ENCODE peak calls at places on chromosomes 7 and 10, in four cellular contexts. G is mammary epithelial cell, A is GM13977, I is osteoblast. X is an unnamed sample.
A peak's percentile ranks its signal among the peaks of the same experiment; 100 is the strongest.

GRCh38 chr10:100736809-100737358 is 8.5 kb upstream of the PAX2 start:
- DNase-seq in G (no peak), A (peak; percentile 28), I (no peak), X (no peak)

GRCh38 chr7:100489121-100489520 is 5.4 kb downstream of the NYAP1 start:
- DNase-seq in G (no peak), A (no peak), I (peak; percentile 54), X (no peak)

GRCh38 chr10:109474817-109475216 is 448.5 kb downstream of the XPNPEP1 start:
- DNase-seq in G (no peak), A (no peak), I (no peak), X (no peak)

GRCh38 chr7:30934732-30935568 is 23.3 kb downstream of the AQP1 start:
- DNase-seq in G (no peak), A (no peak), I (peak; percentile 31), X (no peak)

GRCh38 chr7:107564553-107565298 is 955 bp downstream of the DUS4L start:
- DNase-seq in G (peak; percentile 93), A (no peak), I (peak; percentile 75), X (no peak)

GRCh38 chr7:32206987-32207386 is 136.8 kb upstream of the PDE1C start:
- DNase-seq in G (no peak), A (no peak), I (no peak), X (no peak)

GRCh38 chr10:104253576-104254410 is 899 bp upstream of the GSTO1 start:
- DNase-seq in G (no peak), A (no peak), I (no peak), X (no peak)

GRCh38 chr10:124647421-124648130 is 96.6 kb downstream of the FAM53B start:
- DNase-seq in G (peak; percentile 51), A (peak; percentile 70), I (peak; percentile 94), X (no peak)

GRCh38 chr7:144410441-144410840 is 6.9 kb upstream of the NOBOX start:
- DNase-seq in G (no peak), A (no peak), I (no peak), X (no peak)

GRCh38 chr7:102413611-102414010 is 17.4 kb downstream of the PRKRIP1 start:
- DNase-seq in G (no peak), A (no peak), I (no peak), X (no peak)

GRCh38 chr7:97818066-97818663 is 54.0 kb downstream of the ASNS start:
- DNase-seq in G (no peak), A (no peak), I (no peak), X (no peak)

GRCh38 chr7:97819161-97819560 is 53.0 kb downstream of the ASNS start:
- DNase-seq in G (no peak), A (no peak), I (no peak), X (no peak)
- TF ChIP-seq CTCF in G (no peak), A (peak; percentile 9), I (no peak), X (peak; percentile 36)

DNA sequence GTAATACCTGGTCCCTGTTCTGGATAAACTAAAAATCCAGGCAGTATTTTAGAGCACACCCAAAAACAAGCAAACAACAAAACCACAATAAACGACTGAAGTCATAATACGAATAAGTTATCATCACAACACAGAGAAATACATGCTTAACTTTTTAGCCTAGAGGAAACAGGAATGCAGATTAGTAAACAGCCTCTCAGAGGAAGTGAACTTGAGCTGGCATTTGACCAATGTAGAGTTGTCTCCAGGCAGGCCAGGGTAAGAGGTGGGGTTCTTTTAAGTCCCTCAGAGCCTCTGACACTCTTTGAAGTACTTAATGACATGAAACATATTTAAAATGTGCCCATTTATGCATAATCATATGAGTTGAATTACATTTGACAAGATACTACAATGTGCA is 43.3 kb upstream of the PLXDC2 start:
- DNase-seq in G (no peak), A (no peak), I (no peak), X (no peak)
- TF ChIP-seq CTCF in G (no peak), A (no peak), I (no peak), X (no peak)

DNA sequence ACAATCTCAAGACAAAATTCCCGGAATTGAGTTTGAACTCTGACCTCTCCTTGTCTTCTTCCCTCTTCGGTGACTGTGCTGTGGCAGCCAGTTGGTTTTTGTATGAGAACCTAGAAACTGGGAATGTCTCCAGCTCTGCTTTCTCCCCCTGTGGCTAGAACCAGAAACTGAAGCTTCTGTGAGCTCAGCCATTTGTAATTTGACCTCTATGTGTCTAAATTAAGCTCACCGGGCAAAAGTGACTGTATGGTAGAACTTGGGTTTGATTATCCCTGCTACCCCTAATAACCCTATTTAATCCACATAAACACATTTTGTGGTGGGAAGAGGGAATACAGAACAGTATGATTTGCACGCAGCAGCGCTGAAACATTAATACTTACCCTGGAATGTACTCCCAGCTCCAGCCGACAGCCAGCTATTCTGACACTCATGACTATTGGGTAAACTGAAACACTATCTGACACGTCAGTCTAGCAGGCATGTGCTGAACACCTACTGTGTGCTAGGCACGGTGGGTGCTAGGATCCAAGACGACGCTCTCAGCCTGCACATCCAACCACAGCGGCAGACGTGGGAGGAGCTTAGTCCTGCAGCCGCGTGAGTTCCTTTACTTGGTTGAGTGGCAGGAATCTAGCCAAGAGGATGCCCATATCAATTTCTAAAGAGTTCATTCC is 324.8 kb downstream of the SFMBT2 start:
- DNase-seq in G (peak; percentile 8), A (no peak), I (no peak), X (no peak)
- TF ChIP-seq CTCF in G (no peak), A (no peak), I (no peak), X (peak; percentile 61)

GRCh38 chr10:71957546-71958275 is 6.5 kb upstream of the CHST3 start:
- DNase-seq in G (no peak), A (no peak), I (no peak), X (no peak)
- TF ChIP-seq CTCF in G (no peak), A (no peak), I (peak; percentile 28), X (peak; percentile 47)

X was measured in type B pancreatic cell.